ENCODE peak calls at places on chromosome 12, in five cellular contexts. L is stimulated activated CD4-positive, alpha-beta T cell treated with anti-CD3 and anti-CD28 coated beads, Interleukin-4, amount 100 ng/mL, for 48 hours; W is pons; S is mucosa of gallbladder; E is neural progenitor cell. G is an unnamed sample.

GRCh38 chr12:58068706-58069105 is 127.3 kb downstream of the ATP23 start:
- DNase-seq in L (no peak), W (no peak), S (no peak), E (no peak), G (no peak)

GRCh38 chr12:89969098-89969497 is 260.5 kb upstream of the ATP2B1 start:
- DNase-seq in L (no peak), W (no peak), S (no peak), E (no peak), G (no peak)

GRCh38 chr12:55965240-55965639 is 602 bp downstream of the PMEL start:
- DNase-seq in L (no peak), W (no peak), S (no peak), E (peak; percentile 75), G (no peak)

GRCh38 chr12:55745361-55746146 is 2.6 kb downstream of the GDF11 start:
- DNase-seq in L (no peak), W (no peak), S (no peak), E (peak; percentile 96), G (no peak)

GRCh38 chr12:50659690-50660424 is 104.0 kb upstream of the ATF1 start:
- DNase-seq in L (no peak), W (peak; percentile 66), S (peak; percentile 20), E (no peak), G (no peak)

GRCh38 chr12:26317942-26318565 is 122.7 kb downstream of the SSPN start:
- DNase-seq in L (no peak), W (no peak), S (no peak), E (no peak), G (no peak)

GRCh38 chr12:119412811-119413794 is 78.6 kb downstream of the CCDC60 start:
- DNase-seq in L (peak; percentile 37), W (peak; percentile 74), S (peak; percentile 61), E (peak; percentile 83), G (peak; percentile 1)

GRCh38 chr12:75964150-75964549 is 67.4 kb downstream of the PHLDA1 start:
- DNase-seq in L (no peak), W (peak; percentile 50), S (peak; percentile 53), E (no peak), G (no peak)

GRCh38 chr12:5506821-5507231 is 74.9 kb downstream of the NTF3 start:
- DNase-seq in L (no peak), W (no peak), S (peak; percentile 21), E (no peak), G (no peak)

GRCh38 chr12:49706351-49707126 is 666 bp downstream of the FMNL3 start:
- DNase-seq in L (no peak), W (no peak), S (peak; percentile 20), E (peak; percentile 74), G (no peak)

GRCh38 chr12:131571827-131572226 is 139.1 kb upstream of the SFSWAP start:
- DNase-seq in L (no peak), W (no peak), S (no peak), E (no peak), G (no peak)

GRCh38 chr12:53219956-53220856 is 11.8 kb downstream of the RARG start:
- DNase-seq in L (peak; percentile 66), W (no peak), S (peak; percentile 69), E (peak; percentile 80), G (no peak)

GRCh38 chr12:31989987-31990386 is 30.8 kb downstream of the RESF1 start:
- DNase-seq in L (no peak), W (no peak), S (no peak), E (no peak), G (no peak)

GRCh38 chr12:84995646-84996045 is 40.4 kb downstream of the TSPAN19 start:
- DNase-seq in L (no peak), W (no peak), S (no peak), E (no peak), G (no peak)

GRCh38 chr12:53575502-53576264 is 50.5 kb downstream of the ATF7 start:
- DNase-seq in L (no peak), W (no peak), S (no peak), E (no peak), G (no peak)

GRCh38 chr12:96195845-96196451 is 1.8 kb downstream of the ELK3 start:
- DNase-seq in L (no peak), W (no peak), S (no peak), E (peak; percentile 75), G (no peak)

GRCh38 chr12:92278378-92278828 is 132.8 kb upstream of the BTG1 start:
- DNase-seq in L (no peak), W (no peak), S (no peak), E (no peak), G (peak; percentile 29)

G was measured in AG09309.